ENCODE peak calls at places on chromosomes 16 and 17, in seven cellular contexts. X, Q, O, B, P, N and M are unnamed samples.

GRCh38 chr17:9266031-9266680 is 244.8 kb downstream of the NTN1 start:
- ATAC-seq in X (no peak), Q (no peak), O (no peak), B (no peak), P (no peak), N (no peak), M (no peak)

GRCh38 chr17:74190807-74191206 is 12.7 kb upstream of the RPL38 start:
- ATAC-seq in X (no peak), Q (no peak), O (no peak), B (peak; percentile 84), P (peak; percentile 48), N (no peak), M (no peak)

GRCh38 chr17:4331614-4332013 is 34.9 kb downstream of the UBE2G1 start:
- ATAC-seq in X (no peak), Q (no peak), O (no peak), B (no peak), P (no peak), N (no peak), M (no peak)

GRCh38 chr17:31488264-31488981 is 96.9 kb downstream of the RAB11FIP4 start:
- ATAC-seq in X (no peak), Q (peak; percentile 37), O (peak; percentile 31), B (no peak), P (peak; percentile 28), N (peak; percentile 1), M (no peak)

GRCh38 chr16:72380283-72380682 is 208.3 kb upstream of the PMFBP1 start:
- ATAC-seq in X (no peak), Q (no peak), O (no peak), B (no peak), P (no peak), N (no peak), M (no peak)

GRCh38 chr16:83338941-83339340 is 468.8 kb upstream of the HSBP1 start:
- ATAC-seq in X (no peak), Q (no peak), O (no peak), B (peak; percentile 48), P (no peak), N (no peak), M (no peak)

GRCh38 chr16:51849715-51850114 is 697.2 kb downstream of the TOX3 start:
- ATAC-seq in X (no peak), Q (no peak), O (no peak), B (no peak), P (no peak), N (no peak), M (no peak)

GRCh38 chr16:50499254-50499653 is 48.9 kb upstream of the NKD1 start:
- ATAC-seq in X (no peak), Q (no peak), O (no peak), B (no peak), P (no peak), N (no peak), M (no peak)

GRCh38 chr16:50960517-50961202 is 190.4 kb downstream of the SALL1 start:
- ATAC-seq in X (peak; percentile 72), Q (no peak), O (no peak), B (no peak), P (no peak), N (no peak), M (no peak)

GRCh38 chr16:66028505-66029216 is 337.8 kb upstream of the CDH5 start:
- ATAC-seq in X (peak; percentile 71), Q (peak; percentile 30), O (peak; percentile 77), B (peak; percentile 87), P (no peak), N (no peak), M (peak; percentile 91)

GRCh38 chr17:57879437-57880085 is 29.7 kb upstream of the MRPS23 start:
- ATAC-seq in X (no peak), Q (peak; percentile 66), O (no peak), B (no peak), P (peak; percentile 58), N (no peak), M (no peak)

GRCh38 chr17:76715462-76715830 is 4.7 kb upstream of the MXRA7 start:
- ATAC-seq in X (no peak), Q (peak; percentile 2), O (no peak), B (no peak), P (no peak), N (no peak), M (no peak)

GRCh38 chr16:46801428-46802049 is 29.4 kb downstream of the C16orf87 start:
- ATAC-seq in X (no peak), Q (peak; percentile 29), O (no peak), B (peak; percentile 80), P (peak; percentile 70), N (no peak), M (no peak)

GRCh38 chr17:65185060-65185459 is 47.9 kb downstream of the RGS9 start:
- ATAC-seq in X (no peak), Q (no peak), O (no peak), B (no peak), P (no peak), N (no peak), M (no peak)

GRCh38 chr17:12990041-12990808 is 27.6 kb downstream of the ELAC2 start:
- ATAC-seq in X (peak; percentile 47), Q (no peak), O (peak; percentile 9), B (no peak), P (peak; percentile 32), N (no peak), M (no peak)

GRCh38 chr17:13478326-13478830 is 123.4 kb downstream of the HS3ST3A1 start:
- ATAC-seq in X (no peak), Q (no peak), O (no peak), B (no peak), P (no peak), N (no peak), M (no peak)

GRCh38 chr16:89957214-89957785 is 8.7 kb downstream of the DEF8 start:
- ATAC-seq in X (no peak), Q (no peak), O (no peak), B (no peak), P (no peak), N (no peak), M (no peak)

GRCh38 chr17:55433629-55434422 is 12.2 kb upstream of the MMD start:
- ATAC-seq in X (no peak), Q (peak; percentile 73), O (peak; percentile 69), B (peak; percentile 90), P (peak; percentile 50), N (no peak), M (peak; percentile 81)

GRCh38 chr17:55433029-55433628 is 11.5 kb upstream of the MMD start:
- ATAC-seq in X (no peak), Q (peak; percentile 85), O (peak; percentile 82), B (peak; percentile 43), P (peak; percentile 93), N (no peak), M (peak; percentile 9)

GRCh38 chr17:55432358-55433028 is 10.9 kb upstream of the MMD start:
- ATAC-seq in X (no peak), Q (no peak), O (no peak), B (no peak), P (no peak), N (no peak), M (no peak)

GRCh38 chr17:55427587-55427882 is 5.9 kb upstream of the MMD start:
- ATAC-seq in X (no peak), Q (no peak), O (no peak), B (no peak), P (no peak), N (no peak), M (no peak)

GRCh38 chr17:55430531-55431228 is 9.0 kb upstream of the MMD start:
- ATAC-seq in X (peak; percentile 92), Q (no peak), O (no peak), B (no peak), P (no peak), N (no peak), M (no peak)
- H3K4me1 ChIP-seq in X (peaks cover 13% of the 10 kb centered on the region), Q (peaks cover 44% of the 10 kb centered on the region), O (peaks cover 17% of the 10 kb centered on the region), B (peaks cover 20% of the 10 kb centered on the region), P (peaks cover 21% of the 10 kb centered on the region), N (peaks cover 5% of the 10 kb centered on the region), M (no peaks in the 10 kb centered on the region)

GRCh38 chr17:72476575-72476986 is 355.8 kb downstream of the SOX9 start:
- ATAC-seq in X (no peak), Q (no peak), O (no peak), B (no peak), P (no peak), N (no peak), M (no peak)

GRCh38 chr17:72481572-72481971 is 360.8 kb downstream of the SOX9 start:
- ATAC-seq in X (no peak), Q (no peak), O (no peak), B (no peak), P (no peak), N (no peak), M (no peak)

GRCh38 chr17:72477529-72477928 is 356.7 kb downstream of the SOX9 start:
- ATAC-seq in X (no peak), Q (no peak), O (no peak), B (no peak), P (no peak), N (no peak), M (no peak)

GRCh38 chr17:72476134-72476533 is 355.3 kb downstream of the SOX9 start:
- ATAC-seq in X (no peak), Q (no peak), O (no peak), B (no peak), P (no peak), N (no peak), M (no peak)

GRCh38 chr17:72479113-72479512 is 358.3 kb downstream of the SOX9 start:
- ATAC-seq in X (no peak), Q (peak; percentile 61), O (no peak), B (no peak), P (peak; percentile 77), N (no peak), M (no peak)
- TF ChIP-seq CTCF in X (no peak), Q (peak; percentile 58), O (no peak), B (no peak), P (peak; percentile 38), N (no peak), M (no peak)

GRCh38 chr17:66435182-66435581 is 132.8 kb downstream of the PRKCA start:
- ATAC-seq in X (no peak), Q (no peak), O (no peak), B (no peak), P (no peak), N (no peak), M (no peak)
- H3K4me1 ChIP-seq in X (no peaks in the 10 kb centered on the region), Q (peaks cover 27% of the 10 kb centered on the region), O (peaks cover 35% of the 10 kb centered on the region), B (peaks cover 19% of the 10 kb centered on the region), P (no peaks in the 10 kb centered on the region), N (peaks cover 44% of the 10 kb centered on the region), M (peaks cover 20% of the 10 kb centered on the region)

GRCh38 chr17:69060835-69061234 is at the start of gene ABCA9:
- ATAC-seq in X (peak; percentile 89), Q (no peak), O (no peak), B (peak; percentile 63), P (no peak), N (no peak), M (peak; percentile 89)

GRCh38 chr17:69059458-69060205 is 1.1 kb downstream of the ABCA9 start:
- ATAC-seq in X (no peak), Q (no peak), O (no peak), B (no peak), P (no peak), N (no peak), M (no peak)

GRCh38 chr17:69056179-69056823 is 4.4 kb downstream of the ABCA9 start:
- ATAC-seq in X (no peak), Q (no peak), O (no peak), B (no peak), P (no peak), N (no peak), M (no peak)

GRCh38 chr17:69057280-69057679 is 3.4 kb downstream of the ABCA9 start:
- ATAC-seq in X (no peak), Q (no peak), O (no peak), B (no peak), P (no peak), N (no peak), M (no peak)

DNA sequence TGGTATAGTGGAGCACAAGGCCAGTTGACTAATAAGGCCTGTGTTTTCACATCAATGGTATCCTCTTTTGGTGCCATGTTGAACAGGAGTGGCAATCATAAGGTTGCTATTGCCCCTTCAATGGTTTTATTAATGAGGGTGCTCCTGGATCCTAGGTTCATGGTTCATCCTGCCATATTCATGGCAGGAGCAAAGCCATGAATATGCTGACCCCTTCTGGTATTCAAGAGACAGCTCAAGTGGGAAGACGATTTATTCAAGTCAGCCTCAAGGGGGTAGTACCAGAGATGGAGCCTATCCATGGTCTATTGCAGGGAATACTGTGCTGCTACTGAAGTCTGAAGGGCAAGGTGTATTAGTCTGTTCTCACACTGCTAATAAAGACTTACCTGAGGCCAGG is 2.6 kb downstream of the ABCA9 start:
- ATAC-seq in X (no peak), Q (no peak), O (no peak), B (no peak), P (peak; percentile 91), N (no peak), M (no peak)
- TF ChIP-seq CTCF in X (no peak), Q (peak; percentile 43), O (peak; percentile 11), B (peak; percentile 5), P (peak; percentile 95), N (no peak), M (no peak)